ENCODE peak calls at places on chromosomes 13 and 19, in five cellular contexts. One of them, this sample, is unnamed.

GRCh38 chr19:51083783-51084182 is 1.1 kb upstream of the KLK14 start:
- DNase-seq in heart left ventricle: no peak
- DNase-seq in stomach: no peak
- DNase-seq in lower leg skin: no peak
- DNase-seq in A549: no peak
- DNase-seq in this sample: no peak

GRCh38 chr19:31109626-31110025 is 239.6 kb downstream of the TSHZ3 start:
- DNase-seq in stomach: no peak
- DNase-seq in heart left ventricle: no peak
- DNase-seq in A549: no peak
- DNase-seq in lower leg skin: no peak
- DNase-seq in this sample: no peak

GRCh38 chr19:485583-486236 is 10.6 kb upstream of the MADCAM1 start:
- DNase-seq in lower leg skin: peak; percentile 66
- DNase-seq in A549: no peak
- DNase-seq in stomach: no peak
- DNase-seq in heart left ventricle: peak; percentile 42
- DNase-seq in this sample: peak; percentile 74

GRCh38 chr19:29413435-29413834 is 112.4 kb upstream of the VSTM2B start:
- DNase-seq in A549: no peak
- DNase-seq in lower leg skin: no peak
- DNase-seq in heart left ventricle: no peak
- DNase-seq in stomach: no peak
- DNase-seq in this sample: no peak

GRCh38 chr13:75139291-75139690 is 342.7 kb downstream of the TBC1D4 start:
- DNase-seq in A549: no peak
- DNase-seq in heart left ventricle: no peak
- DNase-seq in lower leg skin: no peak
- DNase-seq in stomach: no peak
- DNase-seq in this sample: no peak

GRCh38 chr19:5811117-5811516 is 6.2 kb downstream of the NRTN start:
- DNase-seq in A549: no peak
- DNase-seq in heart left ventricle: no peak
- DNase-seq in lower leg skin: no peak
- DNase-seq in stomach: no peak
- DNase-seq in this sample: no peak

GRCh38 chr13:36418022-36418805 is 14.1 kb upstream of the CCNA1 start:
- DNase-seq in heart left ventricle: no peak
- DNase-seq in lower leg skin: no peak
- DNase-seq in A549: no peak
- DNase-seq in stomach: no peak
- DNase-seq in this sample: no peak

GRCh38 chr13:44565881-44566280 is 10.2 kb downstream of the TSC22D1 start:
- DNase-seq in A549: no peak
- DNase-seq in stomach: no peak
- DNase-seq in heart left ventricle: no peak
- DNase-seq in lower leg skin: no peak
- DNase-seq in this sample: no peak

GRCh38 chr13:95698047-95698749 is 21.3 kb downstream of the DNAJC3 start:
- DNase-seq in lower leg skin: no peak
- DNase-seq in stomach: no peak
- DNase-seq in A549: no peak
- DNase-seq in heart left ventricle: peak; percentile 36
- DNase-seq in this sample: peak; percentile 11

GRCh38 chr19:18310966-18311365 is 11.9 kb downstream of the LSM4 start:
- DNase-seq in stomach: no peak
- DNase-seq in A549: no peak
- DNase-seq in lower leg skin: no peak
- DNase-seq in heart left ventricle: no peak
- DNase-seq in this sample: no peak

GRCh38 chr13:65292488-65292901 is 1937.6 kb downstream of the PCDH9 start:
- DNase-seq in stomach: no peak
- DNase-seq in heart left ventricle: no peak
- DNase-seq in A549: peak; percentile 29
- DNase-seq in lower leg skin: no peak
- DNase-seq in this sample: no peak

GRCh38 chr13:64428196-64428595 is 2801.9 kb downstream of the PCDH9 start:
- DNase-seq in heart left ventricle: no peak
- DNase-seq in stomach: no peak
- DNase-seq in lower leg skin: no peak
- DNase-seq in A549: peak; percentile 1
- DNase-seq in this sample: no peak

GRCh38 chr19:35990771-35991730 is 3.9 kb upstream of the SDHAF1 start:
- DNase-seq in A549: no peak
- DNase-seq in heart left ventricle: no peak
- DNase-seq in stomach: no peak
- DNase-seq in lower leg skin: no peak
- DNase-seq in this sample: no peak

GRCh38 chr19:54707932-54708331 is 16.3 kb upstream of the KIR3DL3 start:
- DNase-seq in A549: no peak
- DNase-seq in heart left ventricle: no peak
- DNase-seq in lower leg skin: no peak
- DNase-seq in stomach: no peak
- DNase-seq in this sample: no peak
- TF ChIP-seq POLR2A in A549: no peak
- TF ChIP-seq POLR2A in heart left ventricle: no peak
- TF ChIP-seq POLR2A in lower leg skin: no peak
- TF ChIP-seq POLR2A in stomach: no peak
- TF ChIP-seq POLR2A in this sample: no peak

DNA sequence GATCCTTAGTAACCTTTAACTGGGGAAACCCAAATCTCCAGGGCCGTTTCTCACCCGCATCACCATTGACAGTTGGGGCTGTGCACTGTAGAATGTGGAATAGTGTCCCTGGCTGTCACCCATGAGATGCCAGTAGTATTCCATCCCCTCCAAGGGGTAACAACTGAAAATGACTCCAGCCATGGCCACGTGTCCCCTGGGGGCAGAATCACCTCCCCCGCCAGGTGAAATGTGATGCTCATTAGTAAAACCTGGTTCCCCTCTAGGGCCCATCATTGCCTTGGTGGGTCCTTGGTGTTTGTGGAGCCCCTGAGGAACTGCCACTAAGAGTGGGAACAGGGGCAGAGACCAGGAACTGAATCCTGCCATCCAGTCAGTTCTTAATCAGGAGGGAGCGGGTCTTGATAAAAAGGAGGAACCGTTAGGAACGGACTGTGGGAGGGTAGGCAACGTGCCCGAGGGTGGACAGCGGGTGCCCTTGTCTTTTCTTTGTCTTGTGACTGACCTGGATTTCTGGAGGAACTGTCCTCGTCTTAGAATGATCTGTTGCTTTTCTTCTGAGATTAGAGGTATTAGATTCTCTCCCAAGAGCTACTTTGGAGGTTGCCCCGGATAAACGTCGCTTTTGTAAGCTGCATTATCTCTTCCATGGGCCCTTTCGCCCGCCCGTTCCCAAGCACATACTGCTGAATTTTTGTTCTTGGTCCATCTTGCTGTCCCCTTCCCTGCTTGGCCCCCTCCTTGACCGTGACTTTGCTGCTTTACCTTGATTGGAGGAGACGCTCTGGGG is 3.5 kb downstream of the MYO9B start:
- DNase-seq in A549: no peak
- DNase-seq in stomach: no peak
- DNase-seq in heart left ventricle: no peak
- DNase-seq in lower leg skin: no peak
- DNase-seq in this sample: no peak
- TF ChIP-seq POLR2A in A549: no peak
- TF ChIP-seq POLR2A in stomach: no peak
- TF ChIP-seq POLR2A in heart left ventricle: no peak
- TF ChIP-seq POLR2A in lower leg skin: no peak
- TF ChIP-seq POLR2A in this sample: no peak

GRCh38 chr13:78420814-78421213 is 182.5 kb downstream of the POU4F1 start:
- DNase-seq in lower leg skin: no peak
- DNase-seq in heart left ventricle: peak; percentile 50
- DNase-seq in stomach: no peak
- DNase-seq in A549: no peak
- DNase-seq in this sample: no peak
- TF ChIP-seq POLR2A in lower leg skin: no peak
- TF ChIP-seq POLR2A in heart left ventricle: no peak
- TF ChIP-seq POLR2A in stomach: no peak
- TF ChIP-seq POLR2A in A549: no peak
- TF ChIP-seq POLR2A in this sample: no peak

GRCh38 chr19:40431698-40432097 is 5.9 kb upstream of the SERTAD1 start:
- DNase-seq in lower leg skin: no peak
- DNase-seq in stomach: no peak
- DNase-seq in A549: no peak
- DNase-seq in heart left ventricle: no peak
- DNase-seq in this sample: no peak

GRCh38 chr19:40438284-40438683 is 5.9 kb downstream of the SERTAD3 start:
- DNase-seq in heart left ventricle: peak; percentile 10
- DNase-seq in lower leg skin: no peak
- DNase-seq in A549: no peak
- DNase-seq in stomach: no peak
- DNase-seq in this sample: no peak

GRCh38 chr19:40433391-40434216 is 7.8 kb upstream of the SERTAD1 start:
- DNase-seq in heart left ventricle: peak; percentile 94
- DNase-seq in stomach: peak; percentile 91
- DNase-seq in A549: peak; percentile 98
- DNase-seq in lower leg skin: peak; percentile 83
- DNase-seq in this sample: peak; percentile 87
- TF ChIP-seq POLR2A in heart left ventricle: no peak
- TF ChIP-seq POLR2A in stomach: no peak
- TF ChIP-seq POLR2A in A549: peak; percentile 90
- TF ChIP-seq POLR2A in lower leg skin: no peak
- TF ChIP-seq POLR2A in this sample: peak; percentile 70

GRCh38 chr19:4030552-4030951 is 23.0 kb downstream of the PIAS4 start:
- DNase-seq in heart left ventricle: no peak
- DNase-seq in A549: no peak
- DNase-seq in lower leg skin: no peak
- DNase-seq in stomach: no peak
- DNase-seq in this sample: no peak

GRCh38 chr19:4029247-4029614 is 21.7 kb downstream of the PIAS4 start:
- DNase-seq in stomach: no peak
- DNase-seq in A549: no peak
- DNase-seq in lower leg skin: no peak
- DNase-seq in heart left ventricle: no peak
- DNase-seq in this sample: no peak

GRCh38 chr19:4031420-4031819 is 23.9 kb downstream of the PIAS4 start:
- DNase-seq in A549: no peak
- DNase-seq in stomach: no peak
- DNase-seq in lower leg skin: no peak
- DNase-seq in heart left ventricle: no peak
- DNase-seq in this sample: no peak

GRCh38 chr19:4032436-4032835 is 24.9 kb downstream of the PIAS4 start:
- DNase-seq in stomach: no peak
- DNase-seq in lower leg skin: no peak
- DNase-seq in heart left ventricle: no peak
- DNase-seq in A549: no peak
- DNase-seq in this sample: no peak

DNA sequence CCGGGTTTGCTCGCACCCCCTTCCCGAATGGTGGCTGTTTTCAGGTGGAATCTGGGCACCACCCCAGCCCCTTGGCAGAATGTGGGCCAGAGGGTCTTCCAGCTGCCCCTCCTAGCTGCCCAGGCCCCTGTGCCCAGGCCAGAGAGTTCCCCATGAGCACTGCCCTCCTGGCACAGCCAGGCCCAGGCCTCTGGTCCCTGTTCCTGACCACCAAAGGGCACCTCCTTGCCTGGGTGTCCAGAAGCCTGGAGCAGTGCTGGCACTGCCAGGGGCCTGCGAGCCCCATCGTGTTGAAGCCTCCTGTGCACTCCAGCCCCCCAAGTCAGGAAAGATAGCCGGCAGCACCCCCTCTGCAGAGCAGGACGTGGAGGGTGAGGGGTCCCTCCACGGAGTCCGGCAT is 23.4 kb downstream of the PIAS4 start:
- DNase-seq in lower leg skin: no peak
- DNase-seq in stomach: no peak
- DNase-seq in heart left ventricle: no peak
- DNase-seq in A549: no peak
- DNase-seq in this sample: no peak
- TF ChIP-seq POLR2A in lower leg skin: no peak
- TF ChIP-seq POLR2A in stomach: no peak
- TF ChIP-seq POLR2A in heart left ventricle: no peak
- TF ChIP-seq POLR2A in A549: no peak
- TF ChIP-seq POLR2A in this sample: no peak

GRCh38 chr19:10107817-10108367 is 1.7 kb downstream of the PPAN start:
- DNase-seq in lower leg skin: no peak
- DNase-seq in heart left ventricle: no peak
- DNase-seq in stomach: no peak
- DNase-seq in A549: no peak
- DNase-seq in this sample: no peak
- TF ChIP-seq POLR2A in lower leg skin: no peak
- TF ChIP-seq POLR2A in heart left ventricle: no peak
- TF ChIP-seq POLR2A in stomach: no peak
- TF ChIP-seq POLR2A in A549: no peak
- TF ChIP-seq POLR2A in this sample: no peak

DNA sequence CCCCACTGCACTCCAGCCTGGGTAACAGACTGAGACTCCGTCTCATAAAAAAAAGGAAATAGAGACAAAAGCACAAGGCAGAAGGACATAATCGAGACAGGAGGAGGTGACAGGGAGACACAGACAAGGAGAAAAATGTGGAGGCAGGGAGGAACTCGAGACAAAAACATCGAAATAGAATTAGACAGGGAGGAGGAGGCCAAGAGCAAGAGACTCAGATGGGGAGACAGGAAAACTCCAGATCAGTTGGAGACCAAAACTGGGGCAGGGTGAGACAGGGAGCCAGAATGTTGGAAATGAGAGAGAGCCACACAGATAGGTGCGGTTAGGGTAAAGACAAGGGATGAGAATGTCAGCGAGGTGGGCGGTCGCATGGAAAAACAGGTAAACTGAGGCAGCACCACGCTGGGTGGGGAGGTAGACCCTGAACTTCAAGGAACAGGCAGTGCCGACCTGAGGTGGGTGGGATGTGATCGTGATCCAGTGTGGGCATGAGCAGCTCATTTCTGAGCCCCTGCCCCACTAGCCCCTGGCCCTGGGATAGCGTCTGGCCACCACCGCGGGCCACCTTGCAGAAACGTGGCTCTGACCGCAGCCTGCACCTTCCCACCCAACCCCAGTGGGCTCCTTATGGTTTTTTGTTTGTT is 15.2 kb downstream of the CYTH2 start:
- DNase-seq in A549: no peak
- DNase-seq in heart left ventricle: no peak
- DNase-seq in stomach: no peak
- DNase-seq in lower leg skin: no peak
- DNase-seq in this sample: no peak
- TF ChIP-seq POLR2A in A549: no peak
- TF ChIP-seq POLR2A in heart left ventricle: no peak
- TF ChIP-seq POLR2A in stomach: no peak
- TF ChIP-seq POLR2A in lower leg skin: no peak
- TF ChIP-seq POLR2A in this sample: no peak

This sample was measured in gastrocnemius medialis.